ENCODE peak calls at places on chromosomes 12 and 14, in nine cellular contexts. K is uterus, X is astrocyte, F is thoracic aorta, Z is colonic mucosa, L is psoas muscle, V is HCT116, S is adrenal gland, H is endodermal cell. R is an unnamed sample.

GRCh38 chr12:91630118-91630517 is 447.5 kb upstream of the DCN start:
- DNase-seq in L (no peak), H (no peak), Z (no peak), F (no peak), V (no peak), X (no peak), K (no peak), S (no peak), R (no peak)

GRCh38 chr12:5789469-5789968 is 155.5 kb downstream of the ANO2 start:
- DNase-seq in F (no peak), H (peak; percentile 41), K (no peak), S (no peak), V (no peak), Z (no peak), X (peak; percentile 46), L (no peak), R (no peak)

GRCh38 chr14:89519000-89519399 is 102.0 kb upstream of the FOXN3 start:
- DNase-seq in Z (no peak), K (no peak), X (no peak), H (no peak), S (no peak), V (no peak), L (no peak), F (no peak), R (no peak)

GRCh38 chr12:99911076-99911475 is 73.7 kb downstream of the ANKS1B start:
- DNase-seq in F (peak; percentile 3), K (peak; percentile 25), X (peak; percentile 94), L (no peak), H (no peak), S (peak; percentile 63), Z (peak; percentile 17), V (no peak), R (peak; percentile 71)

GRCh38 chr12:93777249-93777648 is 100.1 kb downstream of the CRADD start:
- DNase-seq in X (peak; percentile 46), S (peak; percentile 61), H (no peak), Z (no peak), L (no peak), F (no peak), V (no peak), K (no peak), R (peak; percentile 63)

GRCh38 chr12:53750812-53751335 is 905 bp downstream of the CISTR start:
- DNase-seq in L (peak; percentile 32), F (no peak), K (peak; percentile 34), S (peak; percentile 21), H (peak; percentile 83), V (no peak), X (peak; percentile 16), Z (no peak), R (peak; percentile 24)

GRCh38 chr12:107415066-107415465 is 270.5 kb upstream of the PWP1 start:
- DNase-seq in X (peak; percentile 87), L (no peak), Z (no peak), H (no peak), V (no peak), K (no peak), S (no peak), F (no peak), R (no peak)

GRCh38 chr12:117816-118345 is 51.3 kb downstream of the IQSEC3 start:
- DNase-seq in K (no peak), H (no peak), X (no peak), F (no peak), Z (no peak), L (no peak), S (no peak), V (no peak), R (no peak)

GRCh38 chr14:76774471-76775158 is 13.3 kb downstream of the VASH1 start:
- DNase-seq in S (no peak), L (no peak), H (peak; percentile 50), X (no peak), V (no peak), K (peak; percentile 13), Z (no peak), F (no peak), R (no peak)

GRCh38 chr14:57526942-57527341 is 33.3 kb upstream of the CCDC198 start:
- DNase-seq in Z (no peak), V (no peak), H (peak; percentile 86), S (no peak), K (no peak), X (no peak), F (no peak), L (no peak), R (no peak)

GRCh38 chr12:49355913-49356312 is 9.2 kb downstream of the DNAJC22 start:
- DNase-seq in V (no peak), L (no peak), H (peak; percentile 28), Z (no peak), X (no peak), S (no peak), K (no peak), F (no peak), R (no peak)

GRCh38 chr12:104064842-104065441 is 611 bp downstream of the HCFC2 start:
- DNase-seq in V (no peak), K (no peak), Z (peak; percentile 31), H (no peak), L (peak; percentile 20), F (no peak), S (peak; percentile 43), X (no peak), R (no peak)

GRCh38 chr12:25366159-25366558 is 115.4 kb upstream of the KRAS start:
- DNase-seq in K (no peak), S (no peak), H (peak; percentile 10), V (no peak), Z (no peak), L (no peak), X (no peak), F (no peak), R (no peak)

GRCh38 chr14:96914729-96915128 is 117.5 kb downstream of the VRK1 start:
- DNase-seq in H (no peak), K (no peak), V (no peak), S (no peak), L (no peak), Z (no peak), F (no peak), X (no peak), R (no peak)

GRCh38 chr12:40016960-40017359 is 88.9 kb downstream of the SLC2A13 start:
- DNase-seq in H (no peak), S (no peak), V (no peak), F (no peak), L (no peak), Z (peak; percentile 36), K (no peak), X (peak; percentile 4), R (peak; percentile 89)

GRCh38 chr14:23114669-23115491 is 4.2 kb downstream of the CEBPE start:
- DNase-seq in X (peak; percentile 98), H (peak; percentile 42), F (peak; percentile 33), Z (no peak), S (peak; percentile 82), K (no peak), L (peak; percentile 52), V (peak; percentile 42), R (peak; percentile 94)

GRCh38 chr12:117024961-117025480 is 74.2 kb downstream of the TESC start:
- DNase-seq in F (no peak), H (no peak), V (no peak), S (no peak), K (no peak), X (no peak), Z (no peak), L (no peak), R (no peak)

GRCh38 chr12:92759634-92760268 is 57.0 kb downstream of the PLEKHG7 start:
- DNase-seq in L (no peak), F (no peak), S (peak; percentile 53), H (no peak), Z (no peak), X (peak; percentile 98), K (no peak), V (peak; percentile 77), R (peak; percentile 93)

GRCh38 chr14:106013879-106014376 is 487.5 kb downstream of the TMEM121 start:
- DNase-seq in F (no peak), X (no peak), H (no peak), Z (no peak), L (no peak), S (no peak), V (no peak), K (no peak), R (no peak)

GRCh38 chr12:32139064-32139421 is 32.4 kb downstream of the BICD1 start:
- DNase-seq in Z (peak; percentile 20), S (no peak), L (no peak), F (no peak), H (peak; percentile 51), K (no peak), X (peak; percentile 59), V (no peak), R (peak; percentile 63)

GRCh38 chr12:1580036-1580435 is 14.3 kb downstream of the FBXL14 start:
- DNase-seq in S (no peak), Z (no peak), L (no peak), H (no peak), F (no peak), K (no peak), X (no peak), V (no peak), R (no peak)

GRCh38 chr14:100824156-100824555 is 1.8 kb upstream of the MEG3 start:
- DNase-seq in V (no peak), K (no peak), X (peak; percentile 54), Z (no peak), L (peak; percentile 57), F (no peak), S (peak; percentile 75), H (peak; percentile 75), R (peak; percentile 68)
- H3K4me3 ChIP-seq in V (no peak overlapping the region), K (no peak overlapping the region), X (no peak overlapping the region), Z (no peak overlapping the region), L (no peak overlapping the region), F (no peak overlapping the region), S (no peak overlapping the region), H (no peak overlapping the region), R (no peak overlapping the region)

DNA sequence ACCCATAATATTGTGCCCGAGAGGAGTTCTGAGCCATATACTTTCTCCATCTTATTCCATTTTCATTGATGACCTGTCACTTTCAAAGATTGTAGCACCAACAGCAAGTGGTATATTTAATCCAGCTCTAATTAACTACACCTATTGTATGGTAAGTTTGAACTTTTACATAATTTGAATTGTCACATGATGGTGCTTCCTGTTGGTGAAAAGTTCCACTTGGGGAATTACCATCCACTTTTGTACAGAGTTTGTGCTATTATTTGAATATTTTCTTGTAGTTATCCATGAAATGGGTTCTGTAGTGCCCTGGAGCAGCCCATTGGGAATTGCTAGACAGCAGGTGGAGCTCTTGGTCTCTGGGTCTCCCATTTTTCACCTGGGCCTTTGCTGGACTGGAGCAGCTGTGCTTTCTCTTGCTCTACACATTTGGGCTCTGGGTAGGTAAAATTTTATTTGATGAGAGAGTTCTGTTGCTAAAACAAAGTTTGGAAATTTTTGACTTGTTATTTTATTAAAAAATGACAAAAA is 3.0 kb downstream of the SMCO3 start:
- DNase-seq in X (no peak), K (no peak), H (peak; percentile 80), Z (peak; percentile 32), L (no peak), S (peak; percentile 53), V (no peak), F (no peak), R (peak; percentile 62)
- TF ChIP-seq CTCF in X (peak; percentile 47), K (peak; percentile 17), H (peak; percentile 91), Z (peak; percentile 22), L (peak; percentile 31), S (peak; percentile 44), V (peak; percentile 54), F (no peak), R (peak; percentile 71)

GRCh38 chr14:52547526-52547925 is 4.8 kb downstream of the TXNDC16 start:
- DNase-seq in K (no peak), S (no peak), Z (no peak), V (no peak), F (no peak), L (no peak), X (no peak), H (no peak), R (no peak)
- H3K4me3 ChIP-seq in K (no peak overlapping the region), S (no peak overlapping the region), Z (no peak overlapping the region), V (no peak overlapping the region), F (no peak overlapping the region), L (no peak overlapping the region), X (no peak overlapping the region), H (peak overlapping the region; percentile 15), R (no peak overlapping the region)

GRCh38 chr12:2752676-2753371 is 41.9 kb upstream of the FKBP4 start:
- DNase-seq in L (peak; percentile 68), S (peak; percentile 79), V (peak; percentile 16), Z (peak; percentile 81), F (no peak), H (peak; percentile 99), X (peak; percentile 25), K (peak; percentile 77), R (peak; percentile 64)
- TF ChIP-seq CTCF in L (no peak), S (no peak), V (no peak), Z (no peak), F (no peak), H (peak; percentile 37), X (no peak), K (no peak), R (no peak)